ENCODE peak calls at places on chromosomes 1 and 21, in six cellular contexts. One of them, this sample, is unnamed.

GRCh38 chr1:97902067-97902466 is 18.8 kb downstream of the DPYD start:
- DNase-seq in Panc1: no peak
- DNase-seq in EL: no peak
- DNase-seq in anterior cingulate cortex: no peak
- DNase-seq in iris pigment epithelial cell: peak
- DNase-seq in posterior cingulate gyrus: no peak
- DNase-seq in this sample: no peak

GRCh38 chr1:91900538-91900937 is 14.6 kb upstream of the TGFBR3 start:
- DNase-seq in EL: peak
- DNase-seq in Panc1: no peak
- DNase-seq in posterior cingulate gyrus: no peak
- DNase-seq in iris pigment epithelial cell: peak
- DNase-seq in anterior cingulate cortex: no peak
- DNase-seq in this sample: no peak

GRCh38 chr1:113943028-113943811 is 14.1 kb downstream of the HIPK1 start:
- DNase-seq in iris pigment epithelial cell: peak
- DNase-seq in posterior cingulate gyrus: no peak
- DNase-seq in EL: no peak
- DNase-seq in anterior cingulate cortex: no peak
- DNase-seq in Panc1: no peak
- DNase-seq in this sample: no peak

GRCh38 chr1:198118136-198118535 is 38.7 kb upstream of the NEK7 start:
- DNase-seq in EL: peak
- DNase-seq in iris pigment epithelial cell: peak
- DNase-seq in Panc1: no peak
- DNase-seq in anterior cingulate cortex: no peak
- DNase-seq in posterior cingulate gyrus: peak
- DNase-seq in this sample: peak

GRCh38 chr1:18641005-18641941 is 10.6 kb downstream of the PAX7 start:
- DNase-seq in posterior cingulate gyrus: no peak
- DNase-seq in EL: no peak
- DNase-seq in iris pigment epithelial cell: no peak
- DNase-seq in anterior cingulate cortex: no peak
- DNase-seq in Panc1: no peak
- DNase-seq in this sample: no peak

GRCh38 chr1:229411434-229412055 is 22.3 kb downstream of the ACTA1 start:
- DNase-seq in Panc1: no peak
- DNase-seq in EL: no peak
- DNase-seq in iris pigment epithelial cell: no peak
- DNase-seq in anterior cingulate cortex: no peak
- DNase-seq in posterior cingulate gyrus: peak
- DNase-seq in this sample: no peak

GRCh38 chr1:182330303-182330702 is 61.3 kb downstream of the GLUL start:
- DNase-seq in Panc1: no peak
- DNase-seq in anterior cingulate cortex: no peak
- DNase-seq in iris pigment epithelial cell: peak
- DNase-seq in EL: peak
- DNase-seq in posterior cingulate gyrus: no peak
- DNase-seq in this sample: no peak

GRCh38 chr1:150551784-150552691 is 2.8 kb downstream of the ADAMTSL4 start:
- DNase-seq in anterior cingulate cortex: peak
- DNase-seq in Panc1: no peak
- DNase-seq in iris pigment epithelial cell: peak
- DNase-seq in posterior cingulate gyrus: peak
- DNase-seq in EL: peak
- DNase-seq in this sample: peak

GRCh38 chr21:15804247-15804985 is 74.6 kb downstream of the USP25 start:
- DNase-seq in posterior cingulate gyrus: peak
- DNase-seq in iris pigment epithelial cell: no peak
- DNase-seq in EL: no peak
- DNase-seq in anterior cingulate cortex: no peak
- DNase-seq in Panc1: no peak
- DNase-seq in this sample: peak